ENCODE peak calls at places on chromosome 4, in nine cellular contexts. K is Peyer's patch, P is suprapubic skin, I is breast epithelium, Z is transverse colon, X is heart left ventricle, Y is esophagus squamous epithelium, D is A549, T is adrenal gland. G is an unnamed sample.

GRCh38 chr4:121655320-121656268 is 41.2 kb downstream of the ANXA5 start:
- DNase-seq in Y (no peak), Z (no peak), K (no peak), X (no peak), I (no peak), T (no peak), D (no peak), P (no peak), G (no peak)

GRCh38 chr4:173436866-173437265 is 38.0 kb upstream of the SCRG1 start:
- DNase-seq in P (no peak), Z (no peak), Y (no peak), D (no peak), X (no peak), I (no peak), T (no peak), K (no peak), G (no peak)

GRCh38 chr4:56981795-56982201 is 3.1 kb downstream of the POLR2B start:
- DNase-seq in Y (no peak), D (no peak), P (no peak), T (no peak), X (no peak), Z (no peak), I (no peak), K (no peak), G (no peak)

GRCh38 chr4:99832313-99832712 is 15.7 kb downstream of the DAPP1 start:
- DNase-seq in Y (no peak), I (no peak), Z (no peak), P (no peak), D (peak), K (no peak), T (no peak), X (no peak), G (no peak)

GRCh38 chr4:186472948-186473347 is 82.4 kb downstream of the MTNR1A start:
- DNase-seq in Y (no peak), P (no peak), I (no peak), X (no peak), Z (no peak), K (no peak), D (peak), T (no peak), G (no peak)

GRCh38 chr4:178037459-178038214 is 595.4 kb upstream of the AGA start:
- DNase-seq in T (no peak), Z (no peak), P (no peak), K (no peak), X (no peak), I (no peak), D (no peak), Y (no peak), G (no peak)

GRCh38 chr4:18398661-18399060 is 377.1 kb upstream of the LCORL start:
- DNase-seq in X (no peak), D (no peak), P (no peak), Z (no peak), Y (no peak), I (no peak), T (no peak), K (no peak), G (no peak)

GRCh38 chr4:69759189-69759604 is 1.2 kb downstream of the SULT1B1 start:
- DNase-seq in X (no peak), P (no peak), T (no peak), I (no peak), D (peak), Z (peak), Y (no peak), K (no peak), G (no peak)

GRCh38 chr4:177093964-177094363 is 215.7 kb upstream of the NEIL3 start:
- DNase-seq in I (no peak), Z (no peak), T (no peak), X (no peak), D (no peak), Y (no peak), P (no peak), K (no peak), G (no peak)

GRCh38 chr4:57080781-57081650 is 29.2 kb downstream of the IGFBP7 start:
- DNase-seq in T (peak), D (peak), X (no peak), I (no peak), Z (no peak), K (peak), Y (no peak), P (no peak), G (no peak)

GRCh38 chr4:163922302-163922701 is 427.8 kb downstream of the TMA16 start:
- DNase-seq in K (no peak), Y (no peak), P (no peak), Z (no peak), I (no peak), T (no peak), X (no peak), D (no peak), G (no peak)

GRCh38 chr4:78343682-78344081 is 207.9 kb upstream of the ANXA3 start:
- DNase-seq in Z (no peak), I (no peak), P (no peak), D (no peak), Y (no peak), K (no peak), X (no peak), T (no peak), G (no peak)

GRCh38 chr4:105147226-105148151 is 813 bp downstream of the TET2 start:
- DNase-seq in T (peak), Y (no peak), D (peak), P (no peak), I (no peak), Z (peak), K (peak), X (peak), G (no peak)

GRCh38 chr4:142645478-142646108 is 200.5 kb downstream of the INPP4B start:
- DNase-seq in I (no peak), K (no peak), Z (no peak), P (no peak), X (peak), D (no peak), Y (no peak), T (no peak), G (no peak)

GRCh38 chr4:123587983-123588494 is 191.4 kb downstream of the SPRY1 start:
- DNase-seq in Z (peak), K (peak), D (peak), I (no peak), T (no peak), Y (no peak), X (no peak), P (no peak), G (no peak)

GRCh38 chr4:125928652-125929051 is 613.9 kb downstream of the FAT4 start:
- DNase-seq in P (no peak), Z (no peak), K (peak), D (no peak), X (no peak), Y (no peak), T (no peak), I (no peak), G (no peak)

GRCh38 chr4:166003811-166004210 is 130.8 kb downstream of the TLL1 start:
- DNase-seq in T (no peak), Z (no peak), I (no peak), D (no peak), Y (no peak), X (no peak), P (no peak), K (no peak), G (no peak)

GRCh38 chr4:48178931-48179330 is 44.9 kb upstream of the TXK start:
- DNase-seq in X (no peak), P (no peak), I (no peak), D (no peak), K (no peak), T (no peak), Z (no peak), Y (no peak), G (no peak)

GRCh38 chr4:113482325-113482724 is 279.2 kb downstream of the CAMK2D start:
- DNase-seq in P (no peak), T (no peak), Y (no peak), I (no peak), D (no peak), K (no peak), Z (no peak), X (no peak), G (no peak)

GRCh38 chr4:144351306-144351705 is 210.8 kb upstream of the GYPA start:
- DNase-seq in X (no peak), Z (no peak), I (no peak), Y (no peak), T (no peak), D (no peak), K (no peak), P (no peak), G (no peak)

GRCh38 chr4:153706519-153706918 is 22.4 kb downstream of the TLR2 start:
- DNase-seq in X (no peak), Z (no peak), I (no peak), D (no peak), Y (no peak), T (no peak), P (no peak), K (no peak), G (no peak)

GRCh38 chr4:37584087-37584486 is 102.1 kb downstream of the RELL1 start:
- DNase-seq in Y (no peak), D (no peak), P (no peak), Z (peak), K (peak), X (no peak), T (no peak), I (no peak), G (no peak)

GRCh38 chr4:80266902-80267380 is 477 bp downstream of the FGF5 start:
- DNase-seq in X (no peak), Z (no peak), I (no peak), K (no peak), Y (no peak), P (no peak), T (no peak), D (no peak), G (no peak)

GRCh38 chr4:104073245-104073644 is 353.5 kb upstream of the TACR3 start:
- DNase-seq in Y (no peak), T (no peak), X (no peak), D (no peak), P (no peak), K (no peak), Z (no peak), I (no peak), G (no peak)

GRCh38 chr4:41420576-41420975 is 117.4 kb upstream of the LIMCH1 start:
- DNase-seq in X (no peak), K (no peak), P (no peak), Y (no peak), D (no peak), T (no peak), Z (no peak), I (no peak), G (no peak)

GRCh38 chr4:60565558-60565957 is 634.6 kb upstream of the ADGRL3 start:
- DNase-seq in Y (no peak), K (no peak), T (no peak), X (no peak), I (no peak), Z (no peak), P (no peak), D (no peak), G (no peak)

GRCh38 chr4:147596976-147597375 is 20.2 kb upstream of the TMEM184C start:
- DNase-seq in T (no peak), I (no peak), D (peak), Z (no peak), P (no peak), Y (no peak), X (no peak), K (no peak), G (no peak)

GRCh38 chr4:139635966-139636365 is 29.7 kb upstream of the MGST2 start:
- DNase-seq in Y (no peak), D (no peak), Z (no peak), X (no peak), K (no peak), P (no peak), I (no peak), T (no peak), G (no peak)

GRCh38 chr4:25911356-25911755 is 2.7 kb upstream of the SMIM20 start:
- DNase-seq in I (no peak), D (no peak), Z (no peak), X (no peak), T (no peak), Y (no peak), P (no peak), K (no peak), G (no peak)
- H3K27ac ChIP-seq in I (no peak), D (no peak), Z (no peak), X (no peak), T (no peak), Y (no peak), P (no peak), K (no peak), G (no peak)

GRCh38 chr4:184649971-184650855 is 675 bp downstream of the PRIMPOL start:
- DNase-seq in X (peak), K (peak), Z (peak), I (no peak), Y (no peak), T (no peak), D (peak), P (no peak), G (no peak)
- TF ChIP-seq POLR2A in X (no peak), K (no peak), Z (no peak), I (no peak), Y (no peak), T (no peak), D (no peak), P (no peak), G (no peak)

GRCh38 chr4:168842186-168842585 is 167.9 kb downstream of the CBR4 start:
- DNase-seq in K (no peak), P (no peak), I (no peak), Z (no peak), Y (no peak), T (no peak), X (no peak), D (no peak), G (no peak)
- H3K27ac ChIP-seq in K (peak), P (peak), I (peak), Z (peak), Y (peak), T (no peak), X (peak), D (no peak), G (peak)

GRCh38 chr4:6239486-6239885 is 30.2 kb upstream of the WFS1 start:
- DNase-seq in P (no peak), D (no peak), Y (no peak), K (no peak), T (no peak), X (no peak), Z (no peak), I (peak), G (no peak)
- TF ChIP-seq POLR2A in P (no peak), D (no peak), Y (no peak), K (no peak), T (no peak), X (no peak), Z (no peak), I (no peak), G (no peak)

GRCh38 chr4:26779224-26779623 is 81.4 kb upstream of the STIM2 start:
- DNase-seq in Y (no peak), D (no peak), X (no peak), P (no peak), Z (no peak), T (no peak), I (no peak), K (no peak), G (no peak)

GRCh38 chr4:26779674-26780073 is 81.0 kb upstream of the STIM2 start:
- DNase-seq in P (no peak), K (no peak), T (no peak), Y (no peak), D (no peak), X (no peak), I (no peak), Z (no peak), G (no peak)

GRCh38 chr4:26782830-26783202 is 77.8 kb upstream of the STIM2 start:
- DNase-seq in Y (no peak), X (no peak), I (no peak), K (no peak), Z (no peak), D (no peak), T (no peak), P (no peak), G (no peak)

GRCh38 chr4:26782168-26782829 is 78.3 kb upstream of the STIM2 start:
- DNase-seq in I (no peak), P (no peak), D (no peak), T (no peak), Z (no peak), K (no peak), Y (no peak), X (no peak), G (no peak)

GRCh38 chr4:26780524-26780923 is 80.1 kb upstream of the STIM2 start:
- DNase-seq in X (no peak), D (no peak), I (no peak), Z (no peak), K (no peak), P (no peak), Y (no peak), T (no peak), G (no peak)
- H3K27ac ChIP-seq in X (no peak), D (no peak), I (no peak), Z (no peak), K (no peak), P (peak), Y (peak), T (no peak), G (no peak)

GRCh38 chr4:108004646-108005045 is 15.0 kb downstream of the HADH start:
- DNase-seq in P (no peak), K (no peak), X (no peak), T (no peak), I (no peak), Z (no peak), Y (no peak), D (no peak), G (no peak)
- TF ChIP-seq POLR2A in P (no peak), K (no peak), X (no peak), T (no peak), I (no peak), Z (no peak), Y (no peak), D (no peak), G (no peak)

GRCh38 chr4:3861720-3862639 is 95.8 kb downstream of the ADRA2C start:
- DNase-seq in Y (no peak), K (no peak), Z (no peak), X (no peak), P (no peak), I (no peak), T (no peak), D (no peak), G (no peak)
- H3K27ac ChIP-seq in Y (no peak), K (no peak), Z (no peak), X (no peak), P (no peak), I (no peak), T (no peak), D (no peak), G (no peak)

GRCh38 chr4:16226816-16227461 is 668 bp upstream of the TAPT1 start:
- DNase-seq in Z (peak), D (peak), Y (no peak), K (peak), P (peak), T (peak), I (peak), X (peak), G (no peak)
- TF ChIP-seq POLR2A in Z (peak), D (no peak), Y (no peak), K (no peak), P (no peak), T (peak), I (no peak), X (no peak), G (no peak)

G was measured in vagina.